ENCODE peak calls at places on chromosomes 13 and 19, in ten cellular contexts. Y is lower leg skin, W is uterus, P is heart left ventricle, U is stomach, J is epithelial cell of esophagus, S is WERI-Rb-1, K is NB4, A is AG04450, F is A549. L is an unnamed sample.

GRCh38 chr13:27276188-27276587 is 5.6 kb downstream of the RASL11A start:
- DNase-seq in Y (no peak), W (no peak), P (no peak), U (no peak), J (no peak), S (no peak), K (no peak), A (no peak), F (no peak), L (no peak)

GRCh38 chr19:35718345-35719041 is 690 bp downstream of the KMT2B start:
- DNase-seq in Y (no peak), W (peak; percentile 46), P (no peak), U (peak; percentile 32), J (peak; percentile 35), S (no peak), K (peak; percentile 42), A (no peak), F (peak; percentile 50), L (no peak)

GRCh38 chr13:41458187-41458938 is 1.0 kb downstream of the RGCC start:
- DNase-seq in Y (peak; percentile 32), W (no peak), P (peak; percentile 32), U (peak; percentile 53), J (peak; percentile 53), S (peak; percentile 11), K (peak; percentile 53), A (no peak), F (no peak), L (no peak)

GRCh38 chr13:81017525-81018152 is 676.7 kb upstream of the SPRY2 start:
- DNase-seq in Y (no peak), W (no peak), P (no peak), U (no peak), J (peak; percentile 64), S (no peak), K (peak; percentile 48), A (no peak), F (peak; percentile 17), L (peak; percentile 2)

GRCh38 chr13:19890030-19890429 is 26.6 kb upstream of the ZMYM5 start:
- DNase-seq in Y (no peak), W (no peak), P (no peak), U (no peak), J (no peak), S (no peak), K (no peak), A (no peak), F (no peak), L (no peak)

GRCh38 chr13:93559718-93560117 is 333.1 kb downstream of the GPC6 start:
- DNase-seq in Y (no peak), W (no peak), P (no peak), U (no peak), J (peak; percentile 93), S (no peak), K (no peak), A (peak; percentile 33), F (peak; percentile 0), L (peak; percentile 70)

GRCh38 chr19:40542197-40542859 is 34.3 kb upstream of the SHKBP1 start:
- DNase-seq in Y (no peak), W (peak; percentile 56), P (peak; percentile 81), U (peak; percentile 32), J (no peak), S (peak; percentile 96), K (no peak), A (peak; percentile 61), F (no peak), L (peak; percentile 49)

GRCh38 chr13:113118328-113119021 is 4.1 kb upstream of the F10 start:
- DNase-seq in Y (no peak), W (no peak), P (no peak), U (peak; percentile 19), J (no peak), S (peak; percentile 11), K (no peak), A (no peak), F (no peak), L (no peak)

GRCh38 chr13:30796132-30796832 is 60.9 kb downstream of the ALOX5AP start:
- DNase-seq in Y (no peak), W (no peak), P (no peak), U (no peak), J (peak; percentile 75), S (no peak), K (peak; percentile 61), A (no peak), F (peak; percentile 25), L (no peak)
- H3K4me3 ChIP-seq in Y (no peak overlapping the region), W (no peak overlapping the region), P (no peak overlapping the region), U (peak overlapping the region; percentile 32), J (no peak overlapping the region), S (no peak overlapping the region), K (no peak overlapping the region), A (no peak overlapping the region), F (no peak overlapping the region), L (no peak overlapping the region)

GRCh38 chr13:99087954-99088491 is 110.2 kb upstream of the DOCK9 start:
- DNase-seq in Y (no peak), W (no peak), P (no peak), U (no peak), J (no peak), S (peak; percentile 45), K (no peak), A (no peak), F (peak; percentile 13), L (no peak)

GRCh38 chr13:99086149-99086868 is 108.4 kb upstream of the DOCK9 start:
- DNase-seq in Y (no peak), W (peak; percentile 42), P (peak; percentile 53), U (peak; percentile 62), J (peak; percentile 80), S (peak; percentile 70), K (peak; percentile 67), A (no peak), F (peak; percentile 42), L (no peak)

GRCh38 chr13:99085846-99086148 is 107.9 kb upstream of the DOCK9 start:
- DNase-seq in Y (no peak), W (no peak), P (no peak), U (no peak), J (no peak), S (no peak), K (no peak), A (no peak), F (no peak), L (no peak)

GRCh38 chr13:99086869-99087129 is 108.9 kb upstream of the DOCK9 start:
- DNase-seq in Y (no peak), W (no peak), P (no peak), U (no peak), J (no peak), S (no peak), K (no peak), A (no peak), F (peak; percentile 21), L (no peak)

DNA sequence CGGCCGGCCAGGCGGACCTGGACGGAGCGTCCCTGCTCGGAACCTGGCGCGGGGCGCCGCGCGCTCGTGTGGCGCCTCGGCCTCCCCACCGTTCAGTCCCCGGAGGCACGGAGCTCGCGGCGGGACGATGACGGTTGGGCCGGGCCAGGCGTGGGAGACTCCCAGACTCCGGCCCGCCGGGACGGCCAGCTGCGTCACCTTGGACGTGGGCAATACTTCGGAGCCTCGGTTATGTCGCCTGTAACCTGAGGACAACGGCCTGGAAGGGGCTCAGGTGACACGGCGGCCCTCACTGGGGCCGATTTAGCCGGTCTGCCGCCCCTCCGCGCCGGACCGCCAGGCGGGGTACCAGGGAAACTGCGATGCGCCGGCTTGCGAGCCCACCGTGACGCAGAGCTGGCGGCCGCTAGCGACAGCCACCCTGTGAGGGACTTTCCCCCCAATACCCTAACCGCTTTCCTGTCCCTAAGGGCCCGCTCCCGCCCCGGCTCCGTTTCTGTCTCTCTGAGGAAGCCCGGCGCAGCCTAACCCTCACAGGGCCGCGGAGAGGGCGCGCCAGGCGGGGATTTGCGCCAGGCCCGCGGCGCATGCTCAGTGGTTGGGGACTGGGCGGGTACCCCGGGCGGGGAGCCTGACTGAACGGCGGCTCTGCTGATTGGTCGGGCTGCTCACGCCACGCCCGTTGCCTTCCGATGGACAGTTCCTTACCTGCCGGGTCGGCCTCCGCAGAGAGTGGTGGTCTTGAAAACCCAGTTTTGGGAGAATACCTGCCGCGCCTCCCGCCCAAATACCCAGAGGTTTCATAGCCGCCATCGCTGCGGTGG is 109.5 kb upstream of the DOCK9 start:
- DNase-seq in Y (peak; percentile 86), W (peak; percentile 86), P (peak; percentile 93), U (peak; percentile 93), J (peak; percentile 94), S (peak; percentile 99), K (no peak), A (peak; percentile 32), F (peak; percentile 93), L (peak; percentile 30)
- TF ChIP-seq CTCF in Y (no peak), W (no peak), P (peak; percentile 33), U (no peak), J (peak; percentile 17), S (peak; percentile 45), K (no peak), A (no peak), F (no peak), L (no peak)

GRCh38 chr13:26247011-26247410 is 6.9 kb upstream of the CDK8 start:
- DNase-seq in Y (no peak), W (no peak), P (no peak), U (no peak), J (no peak), S (no peak), K (no peak), A (no peak), F (no peak), L (no peak)
- H3K4me3 ChIP-seq in Y (no peak overlapping the region), W (no peak overlapping the region), P (no peak overlapping the region), U (no peak overlapping the region), J (no peak overlapping the region), S (no peak overlapping the region), K (no peak overlapping the region), A (no peak overlapping the region), F (no peak overlapping the region), L (no peak overlapping the region)

GRCh38 chr13:49240017-49240416 is 7.7 kb upstream of the CDADC1 start:
- DNase-seq in Y (no peak), W (no peak), P (no peak), U (no peak), J (peak; percentile 60), S (peak; percentile 11), K (peak; percentile 64), A (no peak), F (no peak), L (no peak)
- TF ChIP-seq CTCF in Y (no peak), W (no peak), P (peak; percentile 24), U (no peak), J (peak; percentile 64), S (peak; percentile 41), K (peak; percentile 86), A (peak; percentile 62), F (peak; percentile 35), L (peak; percentile 56)